ENCODE peak calls at places on chromosomes 6 and 20, in eight cellular contexts. D, R, K, B, J, I, O and F are unnamed samples.
A peak's percentile ranks its signal among the peaks of the same experiment; 100 is the strongest.

GRCh38 chr20:62062661-62063600 is 2.8 kb downstream of the TAF4 start:
- DNase-seq in D (no peak), R (no peak), K (no peak), B (no peak), J (no peak), I (no peak), O (no peak), F (no peak)

GRCh38 chr20:11166716-11167115 is 492.9 kb upstream of the JAG1 start:
- DNase-seq in D (no peak), R (no peak), K (no peak), B (no peak), J (no peak), I (no peak), O (no peak), F (no peak)

GRCh38 chr20:18666803-18667460 is 79.1 kb downstream of the DTD1 start:
- DNase-seq in D (peak; percentile 67), R (no peak), K (no peak), B (no peak), J (no peak), I (no peak), O (no peak), F (no peak)

GRCh38 chr6:4644962-4645361 is 131.2 kb upstream of the CDYL start:
- DNase-seq in D (no peak), R (no peak), K (no peak), B (no peak), J (no peak), I (no peak), O (no peak), F (no peak)

GRCh38 chr6:47737406-47737805 is 39.0 kb downstream of the ADGRF4 start:
- DNase-seq in D (no peak), R (no peak), K (no peak), B (no peak), J (no peak), I (no peak), O (no peak), F (no peak)

GRCh38 chr20:50844430-50845100 is 49.7 kb downstream of the BCAS4 start:
- DNase-seq in D (no peak), R (no peak), K (peak; percentile 97), B (no peak), J (no peak), I (peak; percentile 91), O (no peak), F (peak; percentile 46)

GRCh38 chr6:151317206-151317994 is 74.0 kb downstream of the ZBTB2 start:
- DNase-seq in D (no peak), R (no peak), K (peak; percentile 48), B (no peak), J (no peak), I (no peak), O (no peak), F (peak; percentile 47)

GRCh38 chr6:165988757-165989456 is 178.7 kb downstream of the TBXT start:
- DNase-seq in D (no peak), R (no peak), K (no peak), B (no peak), J (no peak), I (no peak), O (no peak), F (no peak)

GRCh38 chr6:44452725-44453124 is 65.2 kb downstream of the CDC5L start:
- DNase-seq in D (no peak), R (no peak), K (no peak), B (no peak), J (no peak), I (no peak), O (no peak), F (peak; percentile 61)

GRCh38 chr6:158356586-158357546 is 44.6 kb downstream of the TULP4 start:
- DNase-seq in D (no peak), R (no peak), K (no peak), B (no peak), J (no peak), I (no peak), O (no peak), F (no peak)

GRCh38 chr6:14732226-14732844 is 513.5 kb upstream of the JARID2 start:
- DNase-seq in D (no peak), R (no peak), K (no peak), B (no peak), J (no peak), I (no peak), O (no peak), F (no peak)

GRCh38 chr6:6007311-6008113 is 787 bp upstream of the NRN1 start:
- DNase-seq in D (peak; percentile 56), R (no peak), K (no peak), B (peak; percentile 36), J (no peak), I (peak; percentile 40), O (no peak), F (no peak)

GRCh38 chr6:158290659-158291058 is 21.6 kb upstream of the TULP4 start:
- DNase-seq in D (no peak), R (no peak), K (no peak), B (no peak), J (no peak), I (peak; percentile 83), O (no peak), F (no peak)

GRCh38 chr6:99746261-99746895 is 139.7 kb downstream of the PRDM13 start:
- DNase-seq in D (peak; percentile 52), R (no peak), K (peak; percentile 54), B (peak; percentile 65), J (no peak), I (peak; percentile 54), O (no peak), F (peak; percentile 72)

GRCh38 chr6:13711726-13712484 is at the start of gene RANBP9:
- DNase-seq in D (peak; percentile 90), R (peak; percentile 56), K (peak; percentile 84), B (peak; percentile 84), J (peak; percentile 79), I (peak; percentile 92), O (peak; percentile 95), F (peak; percentile 48)

GRCh38 chr6:117317261-117317660 is 51.9 kb downstream of the VGLL2 start:
- DNase-seq in D (peak; percentile 10), R (no peak), K (peak; percentile 5), B (peak; percentile 39), J (no peak), I (no peak), O (no peak), F (peak; percentile 22)

GRCh38 chr6:167988945-167989841 is 8.3 kb upstream of the KIF25 start:
- DNase-seq in D (no peak), R (no peak), K (no peak), B (no peak), J (no peak), I (no peak), O (peak; percentile 81), F (no peak)

GRCh38 chr6:67633058-67633457 is 1002.0 kb upstream of the ADGRB3 start:
- DNase-seq in D (no peak), R (no peak), K (no peak), B (no peak), J (no peak), I (no peak), O (no peak), F (no peak)

GRCh38 chr20:49697071-49697470 is 16.6 kb downstream of the B4GALT5 start:
- DNase-seq in D (peak; percentile 26), R (no peak), K (no peak), B (no peak), J (no peak), I (no peak), O (no peak), F (no peak)

GRCh38 chr20:15253431-15253830 is 916.0 kb upstream of the FLRT3 start:
- DNase-seq in D (no peak), R (no peak), K (no peak), B (no peak), J (no peak), I (no peak), O (no peak), F (no peak)

GRCh38 chr6:110934499-110934898 is 24.0 kb upstream of the GTF3C6 start:
- DNase-seq in D (no peak), R (no peak), K (no peak), B (no peak), J (no peak), I (no peak), O (no peak), F (no peak)

GRCh38 chr6:83873869-83874268 is 14.4 kb downstream of the CYB5R4 start:
- DNase-seq in D (no peak), R (no peak), K (no peak), B (no peak), J (no peak), I (no peak), O (no peak), F (no peak)

GRCh38 chr6:119484598-119484997 is 135.0 kb upstream of the MAN1A1 start:
- DNase-seq in D (no peak), R (no peak), K (peak; percentile 18), B (no peak), J (no peak), I (no peak), O (no peak), F (no peak)

GRCh38 chr20:53104889-53105288 is 132.7 kb downstream of the TSHZ2 start:
- DNase-seq in D (no peak), R (no peak), K (no peak), B (no peak), J (no peak), I (no peak), O (no peak), F (no peak)

GRCh38 chr20:53023717-53024116 is 51.6 kb downstream of the TSHZ2 start:
- DNase-seq in D (peak; percentile 35), R (no peak), K (no peak), B (no peak), J (no peak), I (no peak), O (no peak), F (no peak)

GRCh38 chr6:15244605-15245360 is 1.1 kb upstream of the JARID2 start:
- DNase-seq in D (peak; percentile 37), R (no peak), K (peak; percentile 51), B (peak; percentile 46), J (peak; percentile 23), I (peak; percentile 61), O (peak; percentile 93), F (peak; percentile 27)

GRCh38 chr6:52499681-52500239 is 77.1 kb downstream of the TRAM2 start:
- DNase-seq in D (no peak), R (no peak), K (no peak), B (no peak), J (no peak), I (no peak), O (no peak), F (no peak)

GRCh38 chr20:23164176-23164601 is 78.1 kb upstream of the CD93 start:
- DNase-seq in D (no peak), R (no peak), K (no peak), B (no peak), J (no peak), I (no peak), O (peak; percentile 90), F (no peak)

GRCh38 chr6:32623693-32624092 is 13.5 kb upstream of the HLA-DQA1 start:
- DNase-seq in D (no peak), R (no peak), K (no peak), B (no peak), J (no peak), I (peak; percentile 73), O (no peak), F (no peak)